ENCODE peak calls at places on chromosome 11, in six cellular contexts. T is progenitor cell of endocrine pancreas, X is H9, L is gastrocnemius medialis, A is fibroblast of lung, I is astrocyte of the cerebellum. V is an unnamed sample.
A peak's percentile ranks its signal among the peaks of the same experiment; 100 is the strongest.

GRCh38 chr11:76626266-76626665 is 44.3 kb downstream of the LRRC32 start:
- DNase-seq in T (no peak), X (no peak), L (no peak), A (no peak), I (no peak), V (no peak)

GRCh38 chr11:63510360-63511130 is 4.7 kb downstream of the LGALS12 start:
- DNase-seq in T (no peak), X (no peak), L (peak; percentile 87), A (peak; percentile 63), I (no peak), V (peak; percentile 94)

GRCh38 chr11:67449116-67449844 is 3.2 kb downstream of the GPR152 start:
- DNase-seq in T (no peak), X (no peak), L (no peak), A (no peak), I (no peak), V (no peak)

GRCh38 chr11:68433541-68433940 is 27.0 kb upstream of the PPP6R3 start:
- DNase-seq in T (no peak), X (no peak), L (no peak), A (no peak), I (no peak), V (no peak)

GRCh38 chr11:43285826-43286225 is 26.0 kb upstream of the API5 start:
- DNase-seq in T (no peak), X (no peak), L (no peak), A (no peak), I (no peak), V (no peak)

GRCh38 chr11:73218106-73218829 is at the start of gene P2RY2:
- DNase-seq in T (peak; percentile 57), X (peak; percentile 81), L (peak; percentile 93), A (peak; percentile 38), I (no peak), V (no peak)

GRCh38 chr11:63945482-63946163 is 6.8 kb downstream of the NAA40 start:
- DNase-seq in T (peak; percentile 36), X (peak; percentile 73), L (peak; percentile 78), A (peak; percentile 58), I (peak; percentile 59), V (peak; percentile 82)

GRCh38 chr11:17915500-17916143 is 97.2 kb downstream of the SERGEF start:
- DNase-seq in T (no peak), X (no peak), L (peak; percentile 69), A (peak; percentile 22), I (no peak), V (no peak)

GRCh38 chr11:65796726-65797601 is 10.1 kb downstream of the OVOL1 start:
- DNase-seq in T (no peak), X (no peak), L (no peak), A (no peak), I (no peak), V (no peak)

GRCh38 chr11:108135845-108136599 is 14.7 kb downstream of the ACAT1 start:
- DNase-seq in T (no peak), X (no peak), L (no peak), A (peak; percentile 33), I (no peak), V (peak; percentile 34)
- TF ChIP-seq CTCF in T (peak; percentile 25), X (peak; percentile 41), L (no peak), A (no peak), I (peak; percentile 20), V (peak; percentile 17)

GRCh38 chr11:36793542-36793926 is 195.5 kb upstream of the RAG2 start:
- DNase-seq in T (no peak), X (no peak), L (no peak), A (no peak), I (no peak), V (no peak)
- TF ChIP-seq CTCF in T (peak; percentile 50), X (peak; percentile 58), L (no peak), A (peak; percentile 33), I (peak; percentile 26), V (no peak)

GRCh38 chr11:34999453-34999852 is 83.0 kb downstream of the PDHX start:
- DNase-seq in T (no peak), X (no peak), L (no peak), A (no peak), I (no peak), V (no peak)

GRCh38 chr11:34994859-34995258 is 78.4 kb downstream of the PDHX start:
- DNase-seq in T (no peak), X (no peak), L (no peak), A (no peak), I (no peak), V (no peak)

GRCh38 chr11:35003658-35004057 is 87.2 kb downstream of the PDHX start:
- DNase-seq in T (no peak), X (no peak), L (no peak), A (peak; percentile 56), I (no peak), V (peak; percentile 45)

GRCh38 chr11:34996958-34997357 is 80.5 kb downstream of the PDHX start:
- DNase-seq in T (no peak), X (no peak), L (no peak), A (no peak), I (no peak), V (no peak)

GRCh38 chr11:34997872-34998548 is 81.6 kb downstream of the PDHX start:
- DNase-seq in T (no peak), X (no peak), L (no peak), A (peak; percentile 38), I (no peak), V (peak; percentile 59)
- TF ChIP-seq CTCF in T (peak; percentile 32), X (no peak), L (peak; percentile 52), A (peak; percentile 20), I (no peak), V (peak; percentile 53)

GRCh38 chr11:1053121-1053901 is 16.8 kb upstream of the MUC6 start:
- DNase-seq in T (no peak), X (no peak), L (peak; percentile 7), A (no peak), I (no peak), V (no peak)
- TF ChIP-seq CTCF in T (no peak), X (no peak), L (no peak), A (no peak), I (no peak), V (no peak)

V was measured in fibroblast of mammary gland.